ENCODE peak calls at places on chromosomes 4 and X, in six cellular contexts. One of them, this sample, is unnamed.

GRCh38 chrX:126819429-126819828 is at the start of gene PRR32:
- DNase-seq in bronchial epithelial cell: no peak
- DNase-seq in kidney epithelial cell: no peak
- DNase-seq in lower lobe of right lung: no peak
- DNase-seq in AG10803: no peak
- DNase-seq in pons: no peak
- DNase-seq in this sample: no peak

GRCh38 chr4:22483551-22483981 is 32.3 kb downstream of the ADGRA3 start:
- DNase-seq in lower lobe of right lung: no peak
- DNase-seq in bronchial epithelial cell: peak
- DNase-seq in pons: no peak
- DNase-seq in AG10803: peak
- DNase-seq in kidney epithelial cell: no peak
- DNase-seq in this sample: no peak

GRCh38 chr4:2858451-2859217 is 15.0 kb downstream of the ADD1 start:
- DNase-seq in pons: no peak
- DNase-seq in kidney epithelial cell: no peak
- DNase-seq in bronchial epithelial cell: peak
- DNase-seq in AG10803: peak
- DNase-seq in lower lobe of right lung: no peak
- DNase-seq in this sample: no peak

GRCh38 chrX:124736553-124737240 is 390.3 kb downstream of the SH2D1A start:
- DNase-seq in lower lobe of right lung: no peak
- DNase-seq in pons: no peak
- DNase-seq in AG10803: no peak
- DNase-seq in bronchial epithelial cell: no peak
- DNase-seq in kidney epithelial cell: no peak
- DNase-seq in this sample: no peak

GRCh38 chr4:93203708-93204107 is 624.8 kb upstream of the ATOH1 start:
- DNase-seq in pons: no peak
- DNase-seq in kidney epithelial cell: no peak
- DNase-seq in lower lobe of right lung: no peak
- DNase-seq in AG10803: no peak
- DNase-seq in bronchial epithelial cell: peak
- DNase-seq in this sample: no peak

GRCh38 chr4:15233626-15234025 is 194.2 kb upstream of the C1QTNF7 start:
- DNase-seq in AG10803: peak
- DNase-seq in lower lobe of right lung: no peak
- DNase-seq in pons: no peak
- DNase-seq in kidney epithelial cell: no peak
- DNase-seq in bronchial epithelial cell: no peak
- DNase-seq in this sample: no peak

GRCh38 chr4:86496094-86497060 is 97.7 kb upstream of the PTPN13 start:
- DNase-seq in kidney epithelial cell: no peak
- DNase-seq in pons: peak
- DNase-seq in bronchial epithelial cell: peak
- DNase-seq in AG10803: peak
- DNase-seq in lower lobe of right lung: no peak
- DNase-seq in this sample: no peak

GRCh38 chrX:103687073-103687695 is 685 bp upstream of the MORF4L2 start:
- DNase-seq in pons: peak
- DNase-seq in AG10803: peak
- DNase-seq in kidney epithelial cell: peak
- DNase-seq in lower lobe of right lung: peak
- DNase-seq in bronchial epithelial cell: peak
- DNase-seq in this sample: peak

GRCh38 chr4:54902261-54902660 is 223.1 kb downstream of the KDR start:
- DNase-seq in AG10803: peak
- DNase-seq in bronchial epithelial cell: peak
- DNase-seq in kidney epithelial cell: no peak
- DNase-seq in pons: no peak
- DNase-seq in lower lobe of right lung: no peak
- DNase-seq in this sample: no peak

GRCh38 chr4:188190461-188190860 is 51.2 kb downstream of the TRIML1 start:
- DNase-seq in lower lobe of right lung: no peak
- DNase-seq in AG10803: no peak
- DNase-seq in bronchial epithelial cell: no peak
- DNase-seq in kidney epithelial cell: no peak
- DNase-seq in pons: no peak
- DNase-seq in this sample: no peak

GRCh38 chr4:75948822-75949444 is 8.1 kb upstream of the NAAA start:
- DNase-seq in bronchial epithelial cell: no peak
- DNase-seq in pons: no peak
- DNase-seq in kidney epithelial cell: no peak
- DNase-seq in lower lobe of right lung: no peak
- DNase-seq in AG10803: no peak
- DNase-seq in this sample: no peak

GRCh38 chr4:3070709-3071500 is 3.4 kb downstream of the HTT-AS start:
- DNase-seq in bronchial epithelial cell: no peak
- DNase-seq in AG10803: peak
- DNase-seq in kidney epithelial cell: no peak
- DNase-seq in pons: no peak
- DNase-seq in lower lobe of right lung: no peak
- DNase-seq in this sample: no peak

GRCh38 chrX:130174051-130174704 is 2.4 kb downstream of the RAB33A start:
- DNase-seq in kidney epithelial cell: no peak
- DNase-seq in lower lobe of right lung: no peak
- DNase-seq in AG10803: peak
- DNase-seq in bronchial epithelial cell: peak
- DNase-seq in pons: peak
- DNase-seq in this sample: no peak

GRCh38 chr4:100736651-100737450 is 219.0 kb upstream of the EMCN start:
- DNase-seq in kidney epithelial cell: peak
- DNase-seq in pons: peak
- DNase-seq in AG10803: peak
- DNase-seq in lower lobe of right lung: no peak
- DNase-seq in bronchial epithelial cell: peak
- DNase-seq in this sample: no peak

GRCh38 chrX:38192007-38192625 is 28.6 kb downstream of the SRPX start:
- DNase-seq in kidney epithelial cell: no peak
- DNase-seq in bronchial epithelial cell: peak
- DNase-seq in AG10803: peak
- DNase-seq in lower lobe of right lung: no peak
- DNase-seq in pons: peak
- DNase-seq in this sample: no peak

GRCh38 chr4:152459326-152459725 is 76.6 kb downstream of the FBXW7 start:
- DNase-seq in kidney epithelial cell: no peak
- DNase-seq in AG10803: no peak
- DNase-seq in lower lobe of right lung: no peak
- DNase-seq in bronchial epithelial cell: no peak
- DNase-seq in pons: no peak
- DNase-seq in this sample: no peak

GRCh38 chr4:83850435-83850834 is 314.5 kb downstream of the GPAT3 start:
- DNase-seq in kidney epithelial cell: peak
- DNase-seq in bronchial epithelial cell: no peak
- DNase-seq in pons: no peak
- DNase-seq in lower lobe of right lung: no peak
- DNase-seq in AG10803: peak
- DNase-seq in this sample: no peak

GRCh38 chr4:122672091-122672490 is 51.2 kb upstream of the IL21 start:
- DNase-seq in bronchial epithelial cell: peak
- DNase-seq in kidney epithelial cell: no peak
- DNase-seq in pons: no peak
- DNase-seq in lower lobe of right lung: no peak
- DNase-seq in AG10803: no peak
- DNase-seq in this sample: peak

GRCh38 chr4:2914220-2915126 is 48.7 kb downstream of the NOP14 start:
- DNase-seq in AG10803: no peak
- DNase-seq in lower lobe of right lung: no peak
- DNase-seq in bronchial epithelial cell: no peak
- DNase-seq in pons: no peak
- DNase-seq in kidney epithelial cell: no peak
- DNase-seq in this sample: no peak

GRCh38 chrX:153443476-153444332 is 2.2 kb downstream of the TREX2 start:
- DNase-seq in pons: no peak
- DNase-seq in bronchial epithelial cell: peak
- DNase-seq in lower lobe of right lung: no peak
- DNase-seq in kidney epithelial cell: no peak
- DNase-seq in AG10803: no peak
- DNase-seq in this sample: no peak

GRCh38 chr4:150949943-150950342 is 65.1 kb downstream of the LRBA start:
- DNase-seq in kidney epithelial cell: no peak
- DNase-seq in bronchial epithelial cell: no peak
- DNase-seq in lower lobe of right lung: no peak
- DNase-seq in pons: no peak
- DNase-seq in AG10803: no peak
- DNase-seq in this sample: no peak

GRCh38 chr4:20433101-20433705 is 181.5 kb downstream of the SLIT2 start:
- DNase-seq in kidney epithelial cell: no peak
- DNase-seq in bronchial epithelial cell: no peak
- DNase-seq in lower lobe of right lung: no peak
- DNase-seq in AG10803: no peak
- DNase-seq in pons: no peak
- DNase-seq in this sample: no peak

GRCh38 chr4:160299608-160300007 is 1196.7 kb downstream of the RAPGEF2 start:
- DNase-seq in bronchial epithelial cell: peak
- DNase-seq in AG10803: no peak
- DNase-seq in lower lobe of right lung: no peak
- DNase-seq in kidney epithelial cell: no peak
- DNase-seq in pons: no peak
- DNase-seq in this sample: no peak

GRCh38 chrX:13029831-13030771 is 14.3 kb downstream of the FAM9C start:
- DNase-seq in kidney epithelial cell: no peak
- DNase-seq in bronchial epithelial cell: no peak
- DNase-seq in AG10803: no peak
- DNase-seq in lower lobe of right lung: no peak
- DNase-seq in pons: no peak
- DNase-seq in this sample: no peak

GRCh38 chr4:148166132-148166531 is 276.1 kb downstream of the NR3C2 start:
- DNase-seq in kidney epithelial cell: no peak
- DNase-seq in lower lobe of right lung: no peak
- DNase-seq in pons: no peak
- DNase-seq in AG10803: peak
- DNase-seq in bronchial epithelial cell: no peak
- DNase-seq in this sample: no peak

GRCh38 chr4:77777135-77777777 is 41.9 kb downstream of the CNOT6L start:
- DNase-seq in bronchial epithelial cell: peak
- DNase-seq in AG10803: peak
- DNase-seq in kidney epithelial cell: no peak
- DNase-seq in lower lobe of right lung: no peak
- DNase-seq in pons: peak
- DNase-seq in this sample: no peak

GRCh38 chr4:41076481-41076880 is 137.9 kb downstream of the APBB2 start:
- DNase-seq in AG10803: no peak
- DNase-seq in kidney epithelial cell: no peak
- DNase-seq in bronchial epithelial cell: no peak
- DNase-seq in lower lobe of right lung: no peak
- DNase-seq in pons: peak
- DNase-seq in this sample: no peak

GRCh38 chr4:168558587-168558986 is 61.7 kb downstream of the PALLD start:
- DNase-seq in kidney epithelial cell: no peak
- DNase-seq in AG10803: peak
- DNase-seq in pons: no peak
- DNase-seq in bronchial epithelial cell: peak
- DNase-seq in lower lobe of right lung: no peak
- DNase-seq in this sample: no peak

GRCh38 chrX:49166914-49167739 is 4.6 kb downstream of the MAGIX start:
- DNase-seq in kidney epithelial cell: no peak
- DNase-seq in lower lobe of right lung: peak
- DNase-seq in AG10803: peak
- DNase-seq in bronchial epithelial cell: peak
- DNase-seq in pons: peak
- DNase-seq in this sample: no peak

GRCh38 chr4:1490011-1490905 is 84.0 kb upstream of the NKX1-1 start:
- DNase-seq in lower lobe of right lung: peak
- DNase-seq in kidney epithelial cell: no peak
- DNase-seq in bronchial epithelial cell: no peak
- DNase-seq in pons: no peak
- DNase-seq in AG10803: no peak
- DNase-seq in this sample: no peak

GRCh38 chr4:3677671-3678070 is 88.5 kb upstream of the ADRA2C start:
- DNase-seq in lower lobe of right lung: peak
- DNase-seq in bronchial epithelial cell: no peak
- DNase-seq in kidney epithelial cell: no peak
- DNase-seq in pons: no peak
- DNase-seq in AG10803: no peak
- DNase-seq in this sample: no peak

GRCh38 chr4:185849543-185850185 is 37.7 kb upstream of the SORBS2 start:
- DNase-seq in lower lobe of right lung: no peak
- DNase-seq in bronchial epithelial cell: no peak
- DNase-seq in pons: no peak
- DNase-seq in kidney epithelial cell: no peak
- DNase-seq in AG10803: peak
- DNase-seq in this sample: no peak

GRCh38 chr4:123232439-123232838 is 164.2 kb upstream of the SPRY1 start:
- DNase-seq in kidney epithelial cell: no peak
- DNase-seq in pons: peak
- DNase-seq in lower lobe of right lung: no peak
- DNase-seq in bronchial epithelial cell: peak
- DNase-seq in AG10803: peak
- DNase-seq in this sample: no peak

GRCh38 chr4:123976285-123976684 is 579.7 kb downstream of the SPRY1 start:
- DNase-seq in AG10803: peak
- DNase-seq in kidney epithelial cell: no peak
- DNase-seq in lower lobe of right lung: no peak
- DNase-seq in pons: no peak
- DNase-seq in bronchial epithelial cell: no peak
- DNase-seq in this sample: peak